ENCODE peak calls at places on chromosomes 12 and 14, in six cellular contexts. V is WTC11, O is H1, U is K562, R is GM12878, Z is HepG2. J is an unnamed sample.

GRCh38 chr14:54772451-54772881 is 130.2 kb downstream of the GCH1 start:
- DNase-seq in V (no peak), O (no peak), U (no peak), R (no peak), Z (no peak), J (no peak)

GRCh38 chr12:51943346-51943745 is 8.2 kb upstream of the ACVR1B start:
- DNase-seq in V (no peak), O (no peak), U (no peak), R (no peak), Z (no peak), J (no peak)

GRCh38 chr12:65685514-65685913 is 138.8 kb upstream of the HMGA2 start:
- DNase-seq in V (no peak), O (no peak), U (peak; percentile 23), R (no peak), Z (peak; percentile 24), J (peak; percentile 64)

GRCh38 chr14:31263485-31264133 is 56.0 kb upstream of the HECTD1 start:
- DNase-seq in V (no peak), O (no peak), U (no peak), R (no peak), Z (peak; percentile 91), J (no peak)

GRCh38 chr14:64060648-64061096 is 207.9 kb downstream of the SYNE2 start:
- DNase-seq in V (peak; percentile 79), O (peak; percentile 82), U (peak; percentile 6), R (no peak), Z (peak; percentile 15), J (peak; percentile 95)

GRCh38 chr12:27572486-27573255 is 48.7 kb downstream of the PPFIBP1 start:
- DNase-seq in V (no peak), O (no peak), U (no peak), R (no peak), Z (no peak), J (no peak)

GRCh38 chr12:124523071-124523470 is 44.3 kb downstream of the NCOR2 start:
- DNase-seq in V (no peak), O (no peak), U (no peak), R (no peak), Z (no peak), J (no peak)

GRCh38 chr12:33427071-33427470 is 12.5 kb downstream of the SYT10 start:
- DNase-seq in V (peak; percentile 19), O (no peak), U (peak; percentile 24), R (no peak), Z (peak; percentile 18), J (peak; percentile 80)

GRCh38 chr14:90453401-90453951 is 56.6 kb downstream of the CALM1 start:
- DNase-seq in V (no peak), O (peak; percentile 43), U (no peak), R (no peak), Z (no peak), J (no peak)

GRCh38 chr12:124652661-124653060 is 85.2 kb upstream of the NCOR2 start:
- DNase-seq in V (no peak), O (no peak), U (no peak), R (no peak), Z (no peak), J (no peak)

GRCh38 chr12:50517456-50518048 is 12.8 kb downstream of the DIP2B start:
- DNase-seq in V (no peak), O (no peak), U (no peak), R (peak; percentile 84), Z (peak; percentile 52), J (no peak)

GRCh38 chr12:12839886-12840285 is 26.7 kb downstream of the DDX47 start:
- DNase-seq in V (no peak), O (no peak), U (no peak), R (no peak), Z (no peak), J (no peak)

GRCh38 chr12:31220633-31221565 is 105.1 kb downstream of the SINHCAF start:
- DNase-seq in V (no peak), O (no peak), U (no peak), R (no peak), Z (no peak), J (no peak)

GRCh38 chr12:14777271-14777670 is 26.0 kb downstream of the WBP11 start:
- DNase-seq in V (no peak), O (no peak), U (no peak), R (no peak), Z (peak; percentile 77), J (no peak)

GRCh38 chr12:66239295-66239694 is 50.3 kb downstream of the IRAK3 start:
- DNase-seq in V (no peak), O (no peak), U (no peak), R (no peak), Z (no peak), J (peak; percentile 42)

GRCh38 chr12:92745874-92746553 is 43.2 kb downstream of the PLEKHG7 start:
- DNase-seq in V (no peak), O (no peak), U (no peak), R (no peak), Z (no peak), J (no peak)

GRCh38 chr12:95200128-95200973 is 16.9 kb downstream of the FGD6 start:
- DNase-seq in V (no peak), O (no peak), U (no peak), R (no peak), Z (no peak), J (no peak)

GRCh38 chr14:59177229-59177628 is 11.2 kb upstream of the DAAM1 start:
- DNase-seq in V (peak; percentile 15), O (no peak), U (no peak), R (no peak), Z (no peak), J (peak; percentile 76)

GRCh38 chr12:124765571-124766489 is 97.8 kb downstream of the SCARB1 start:
- DNase-seq in V (no peak), O (no peak), U (no peak), R (no peak), Z (no peak), J (no peak)

GRCh38 chr14:75204106-75204505 is 27.7 kb upstream of the TMED10 start:
- DNase-seq in V (no peak), O (no peak), U (no peak), R (no peak), Z (no peak), J (no peak)

GRCh38 chr12:46401703-46402102 is 29.1 kb upstream of the SLC38A2 start:
- DNase-seq in V (no peak), O (no peak), U (no peak), R (no peak), Z (no peak), J (peak; percentile 52)

GRCh38 chr12:57983150-57983857 is 41.9 kb downstream of the ATP23 start:
- DNase-seq in V (peak; percentile 42), O (peak; percentile 54), U (no peak), R (no peak), Z (peak; percentile 12), J (peak; percentile 75)
- TF ChIP-seq CREB1 in V (no peak), O (no peak), U (no peak), R (no peak), Z (no peak), J (no peak)

GRCh38 chr12:6605425-6606330 is 1.5 kb downstream of the CHD4 start:
- DNase-seq in V (peak; percentile 47), O (peak; percentile 63), U (no peak), R (no peak), Z (no peak), J (peak; percentile 82)

GRCh38 chr12:6602526-6602925 is 4.7 kb downstream of the CHD4 start:
- DNase-seq in V (no peak), O (no peak), U (no peak), R (no peak), Z (no peak), J (no peak)

GRCh38 chr12:6604254-6605029 is 2.7 kb downstream of the CHD4 start:
- DNase-seq in V (no peak), O (no peak), U (no peak), R (no peak), Z (no peak), J (no peak)

GRCh38 chr12:6606331-6607131 is 648 bp downstream of the CHD4 start:
- DNase-seq in V (peak; percentile 44), O (no peak), U (peak; percentile 65), R (no peak), Z (peak; percentile 31), J (peak; percentile 63)

DNA sequence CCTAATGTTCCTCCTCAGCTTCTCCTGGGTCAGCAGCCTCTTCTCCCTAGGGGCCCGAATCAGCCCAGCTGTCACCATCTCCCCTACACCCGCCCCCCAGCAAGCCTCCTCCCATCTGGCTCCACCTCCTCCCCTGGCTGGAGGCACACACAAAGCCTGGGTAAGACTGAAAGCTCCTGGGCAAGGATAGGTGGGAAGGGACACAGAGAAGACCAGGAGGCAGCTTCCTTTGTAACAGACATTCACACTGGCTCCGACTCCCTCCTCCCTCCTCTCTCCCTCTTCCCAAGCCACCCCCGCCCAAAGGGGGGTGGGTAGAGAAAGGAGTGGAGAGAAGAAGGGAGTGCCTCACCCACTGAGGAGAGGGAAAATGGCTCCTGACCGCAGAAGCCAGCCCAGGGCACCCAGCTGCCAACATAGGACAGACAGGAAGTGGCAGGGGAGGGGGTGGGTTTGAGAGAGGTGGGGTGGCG is 4.0 kb downstream of the CHD4 start:
- DNase-seq in V (no peak), O (no peak), U (no peak), R (no peak), Z (no peak), J (no peak)
- TF ChIP-seq CREB1 in V (no peak), O (no peak), U (no peak), R (no peak), Z (no peak), J (no peak)

DNA sequence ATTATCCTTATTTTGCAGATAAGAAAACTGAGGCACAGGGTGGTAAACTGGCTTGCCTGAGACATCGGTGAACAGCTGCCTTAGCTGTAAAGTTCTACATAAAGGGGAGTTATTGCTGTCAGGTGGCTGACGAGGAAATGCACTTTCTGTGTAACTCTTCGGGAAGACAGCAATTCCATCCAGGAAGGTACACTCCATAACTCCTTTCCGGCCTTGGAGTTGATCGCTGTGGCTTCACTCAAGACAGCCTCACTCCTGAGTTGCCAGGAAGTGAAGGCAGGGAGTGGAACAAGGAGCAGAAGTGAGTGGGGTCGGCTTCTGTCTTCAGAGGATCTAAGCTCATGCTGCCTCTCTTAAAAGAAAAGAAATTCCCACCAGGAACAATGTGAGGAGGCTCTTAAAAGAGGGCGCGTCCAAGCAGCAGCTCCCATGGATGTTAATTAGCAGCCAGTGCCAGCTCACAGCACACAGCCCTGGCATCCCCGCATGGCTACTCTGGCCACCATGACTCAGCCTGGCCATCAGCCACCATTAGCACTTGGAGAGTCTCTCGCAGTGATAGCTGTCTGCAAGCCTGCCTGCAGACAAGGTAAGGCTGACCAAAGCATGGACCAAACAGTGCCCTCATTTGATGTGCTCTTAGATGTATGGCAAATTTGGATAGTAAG is 60.3 kb downstream of the NUAK1 start:
- DNase-seq in V (no peak), O (no peak), U (no peak), R (no peak), Z (no peak), J (no peak)
- TF ChIP-seq CREB1 in V (no peak), O (no peak), U (no peak), R (no peak), Z (no peak), J (no peak)

DNA sequence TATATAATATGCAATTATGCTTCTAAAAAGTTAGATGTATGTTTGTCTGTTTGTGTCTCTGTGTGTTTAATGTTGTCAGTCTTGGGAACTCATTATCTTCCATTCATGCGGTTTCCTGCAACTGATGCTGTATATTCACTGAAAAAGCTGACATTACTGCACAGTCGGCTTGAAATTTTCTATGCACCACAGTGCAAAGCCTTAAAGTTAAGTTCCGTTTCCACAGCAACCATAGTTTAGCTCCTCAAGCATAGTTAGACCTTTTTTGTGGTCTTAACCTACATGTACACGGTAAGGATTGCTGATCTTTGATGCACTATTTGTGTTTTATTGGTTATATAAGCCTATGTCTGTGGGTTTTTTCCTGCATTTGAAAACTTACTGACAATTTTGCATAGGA is 309.4 kb downstream of the KCNC2 start:
- DNase-seq in V (no peak), O (no peak), U (no peak), R (no peak), Z (no peak), J (no peak)
- TF ChIP-seq CREB1 in V (no peak), O (no peak), U (no peak), R (no peak), Z (no peak), J (no peak)

GRCh38 chr14:34733245-34733644 is 18.9 kb upstream of the CFL2 start:
- DNase-seq in V (no peak), O (no peak), U (no peak), R (no peak), Z (no peak), J (no peak)
- TF ChIP-seq CREB1 in V (no peak), O (no peak), U (no peak), R (no peak), Z (no peak), J (no peak)

J was measured in GM23338.